ENCODE peak calls at places on chromosomes 12 and 14, in six cellular contexts. One of them, this sample, is unnamed.

GRCh38 chr14:25041484-25041883 is 8.5 kb downstream of the STXBP6 start:
- DNase-seq in AG09319: no peak
- DNase-seq in lower lobe of right lung: no peak
- DNase-seq in ovary: no peak
- DNase-seq in nephron progenitor cell: no peak
- DNase-seq in lower leg skin: no peak
- DNase-seq in this sample: no peak

GRCh38 chr12:59708059-59708458 is 112.2 kb downstream of the SLC16A7 start:
- DNase-seq in AG09319: peak
- DNase-seq in ovary: no peak
- DNase-seq in lower lobe of right lung: no peak
- DNase-seq in lower leg skin: no peak
- DNase-seq in nephron progenitor cell: no peak
- DNase-seq in this sample: no peak

GRCh38 chr12:45215419-45216296 is at the start of gene ANO6:
- DNase-seq in lower leg skin: peak
- DNase-seq in AG09319: no peak
- DNase-seq in lower lobe of right lung: peak
- DNase-seq in nephron progenitor cell: peak
- DNase-seq in ovary: peak
- DNase-seq in this sample: peak

GRCh38 chr12:10614056-10614370 is 604 bp upstream of the MAGOHB start:
- DNase-seq in lower lobe of right lung: no peak
- DNase-seq in AG09319: no peak
- DNase-seq in nephron progenitor cell: no peak
- DNase-seq in lower leg skin: no peak
- DNase-seq in ovary: no peak
- DNase-seq in this sample: no peak

GRCh38 chr14:32372154-32372553 is 43.1 kb downstream of the AKAP6 start:
- DNase-seq in nephron progenitor cell: no peak
- DNase-seq in lower lobe of right lung: no peak
- DNase-seq in AG09319: peak
- DNase-seq in ovary: no peak
- DNase-seq in lower leg skin: no peak
- DNase-seq in this sample: no peak

GRCh38 chr12:113757223-113758002 is 208.7 kb downstream of the RBM19 start:
- DNase-seq in nephron progenitor cell: no peak
- DNase-seq in lower leg skin: no peak
- DNase-seq in ovary: no peak
- DNase-seq in AG09319: no peak
- DNase-seq in lower lobe of right lung: no peak
- DNase-seq in this sample: no peak

GRCh38 chr14:101776315-101776714 is 14.8 kb downstream of the PPP2R5C start:
- DNase-seq in lower lobe of right lung: no peak
- DNase-seq in nephron progenitor cell: no peak
- DNase-seq in AG09319: no peak
- DNase-seq in lower leg skin: no peak
- DNase-seq in ovary: no peak
- DNase-seq in this sample: no peak

GRCh38 chr12:47868552-47869031 is 36.2 kb downstream of the VDR start:
- DNase-seq in nephron progenitor cell: no peak
- DNase-seq in AG09319: no peak
- DNase-seq in lower lobe of right lung: no peak
- DNase-seq in lower leg skin: no peak
- DNase-seq in ovary: no peak
- DNase-seq in this sample: no peak

GRCh38 chr12:93080994-93081809 is 152.1 kb upstream of the EEA1 start:
- DNase-seq in lower leg skin: no peak
- DNase-seq in AG09319: no peak
- DNase-seq in ovary: no peak
- DNase-seq in lower lobe of right lung: no peak
- DNase-seq in nephron progenitor cell: no peak
- DNase-seq in this sample: no peak

GRCh38 chr12:111360325-111360930 is 8.5 kb downstream of the PHETA1 start:
- DNase-seq in nephron progenitor cell: no peak
- DNase-seq in lower lobe of right lung: no peak
- DNase-seq in ovary: no peak
- DNase-seq in lower leg skin: no peak
- DNase-seq in AG09319: no peak
- DNase-seq in this sample: no peak

GRCh38 chr14:91367173-91368171 is 50.1 kb downstream of the CCDC88C start:
- DNase-seq in ovary: no peak
- DNase-seq in lower leg skin: no peak
- DNase-seq in AG09319: no peak
- DNase-seq in lower lobe of right lung: peak
- DNase-seq in nephron progenitor cell: no peak
- DNase-seq in this sample: peak

GRCh38 chr12:111441107-111441928 is 35.6 kb downstream of the SH2B3 start:
- DNase-seq in lower lobe of right lung: no peak
- DNase-seq in lower leg skin: no peak
- DNase-seq in ovary: no peak
- DNase-seq in AG09319: no peak
- DNase-seq in nephron progenitor cell: no peak
- DNase-seq in this sample: no peak

GRCh38 chr12:82866946-82867345 is 180.2 kb downstream of the TMTC2 start:
- DNase-seq in lower lobe of right lung: no peak
- DNase-seq in ovary: no peak
- DNase-seq in lower leg skin: no peak
- DNase-seq in nephron progenitor cell: no peak
- DNase-seq in AG09319: no peak
- DNase-seq in this sample: no peak

GRCh38 chr12:22100952-22101748 is 55.1 kb downstream of the CMAS start:
- DNase-seq in AG09319: no peak
- DNase-seq in ovary: no peak
- DNase-seq in nephron progenitor cell: peak
- DNase-seq in lower leg skin: no peak
- DNase-seq in lower lobe of right lung: no peak
- DNase-seq in this sample: peak

GRCh38 chr12:67909681-67910080 is 79.6 kb upstream of the IFNG-AS1 start:
- DNase-seq in AG09319: no peak
- DNase-seq in nephron progenitor cell: no peak
- DNase-seq in ovary: no peak
- DNase-seq in lower leg skin: no peak
- DNase-seq in lower lobe of right lung: no peak
- DNase-seq in this sample: no peak

GRCh38 chr12:50157259-50157658 is 9.9 kb downstream of the CERS5 start:
- DNase-seq in lower lobe of right lung: no peak
- DNase-seq in AG09319: no peak
- DNase-seq in nephron progenitor cell: no peak
- DNase-seq in ovary: no peak
- DNase-seq in lower leg skin: no peak
- DNase-seq in this sample: no peak

GRCh38 chr12:2944401-2945047 is 14.7 kb upstream of the TEAD4 start:
- DNase-seq in nephron progenitor cell: peak
- DNase-seq in ovary: peak
- DNase-seq in AG09319: no peak
- DNase-seq in lower leg skin: no peak
- DNase-seq in lower lobe of right lung: peak
- DNase-seq in this sample: no peak

GRCh38 chr12:1044697-1045096 is 53.7 kb downstream of the ERC1 start:
- DNase-seq in lower lobe of right lung: no peak
- DNase-seq in ovary: no peak
- DNase-seq in lower leg skin: no peak
- DNase-seq in nephron progenitor cell: no peak
- DNase-seq in AG09319: no peak
- DNase-seq in this sample: no peak

GRCh38 chr12:111448831-111449790 is 43.4 kb downstream of the SH2B3 start:
- DNase-seq in lower leg skin: peak
- DNase-seq in lower lobe of right lung: no peak
- DNase-seq in nephron progenitor cell: no peak
- DNase-seq in AG09319: no peak
- DNase-seq in ovary: no peak
- DNase-seq in this sample: no peak

GRCh38 chr14:65373671-65374039 is 38.9 kb upstream of the FUT8 start:
- DNase-seq in ovary: no peak
- DNase-seq in AG09319: no peak
- DNase-seq in lower leg skin: no peak
- DNase-seq in lower lobe of right lung: no peak
- DNase-seq in nephron progenitor cell: no peak
- DNase-seq in this sample: no peak

GRCh38 chr14:71103662-71104484 is 196.6 kb downstream of the PCNX1 start:
- DNase-seq in AG09319: peak
- DNase-seq in ovary: no peak
- DNase-seq in lower leg skin: no peak
- DNase-seq in nephron progenitor cell: peak
- DNase-seq in lower lobe of right lung: no peak
- DNase-seq in this sample: no peak

GRCh38 chr12:116381240-116381743 is 103.8 kb upstream of the MED13L start:
- DNase-seq in nephron progenitor cell: no peak
- DNase-seq in ovary: no peak
- DNase-seq in lower lobe of right lung: no peak
- DNase-seq in AG09319: no peak
- DNase-seq in lower leg skin: no peak
- DNase-seq in this sample: no peak

GRCh38 chr12:110693731-110694130 is 4.8 kb upstream of the HVCN1 start:
- DNase-seq in lower lobe of right lung: peak
- DNase-seq in AG09319: no peak
- DNase-seq in lower leg skin: peak
- DNase-seq in ovary: no peak
- DNase-seq in nephron progenitor cell: no peak
- DNase-seq in this sample: peak

DNA sequence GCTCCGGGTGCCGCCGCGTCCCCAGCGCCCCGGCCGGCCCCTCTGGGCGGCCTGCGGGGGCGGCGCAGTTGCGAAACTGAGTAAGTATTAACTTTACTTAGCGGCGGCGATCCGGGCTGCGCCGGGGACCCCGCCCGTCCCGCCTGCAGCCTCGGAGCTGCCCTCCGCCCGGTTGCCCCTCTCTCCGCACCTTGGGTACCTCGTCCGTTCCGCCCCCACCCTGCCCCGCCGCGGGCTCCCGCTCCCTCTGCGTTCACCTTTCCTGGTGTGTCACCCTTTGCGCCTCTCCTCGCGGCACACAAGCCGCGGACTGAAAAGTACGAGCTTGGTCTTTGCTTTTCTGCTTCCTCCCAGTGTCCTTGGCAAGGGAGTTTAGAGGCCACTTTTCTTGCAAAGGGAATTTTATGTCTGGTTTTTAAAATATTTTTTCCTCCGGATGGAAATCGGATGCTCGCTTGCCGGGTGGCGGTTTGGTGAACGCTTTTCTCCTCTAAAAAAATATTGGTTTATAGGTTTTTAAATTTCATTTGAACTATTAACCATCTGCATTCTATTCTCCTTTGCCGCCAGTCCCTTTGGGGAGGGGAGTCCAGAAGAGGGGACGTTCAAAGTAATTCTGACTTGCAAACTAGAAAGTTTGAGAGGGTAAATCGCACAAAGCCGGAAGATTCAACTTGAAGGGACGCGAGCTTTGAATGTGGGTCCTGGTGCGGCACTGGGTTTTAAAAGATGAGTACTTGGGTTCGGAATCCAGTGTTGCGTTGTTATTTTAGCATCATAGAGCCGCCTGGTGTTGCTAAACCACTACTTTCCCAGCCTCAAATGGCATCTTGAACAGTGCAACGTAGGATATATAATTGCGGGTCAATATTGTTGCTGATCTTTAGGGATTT is 833 bp downstream of the RASSF8 start:
- DNase-seq in lower lobe of right lung: peak
- DNase-seq in lower leg skin: peak
- DNase-seq in ovary: peak
- DNase-seq in nephron progenitor cell: peak
- DNase-seq in AG09319: peak
- DNase-seq in this sample: no peak
- TF ChIP-seq CTCF in lower lobe of right lung: no peak
- TF ChIP-seq CTCF in lower leg skin: no peak
- TF ChIP-seq CTCF in ovary: no peak
- TF ChIP-seq CTCF in nephron progenitor cell: no peak
- TF ChIP-seq CTCF in AG09319: peak
- TF ChIP-seq CTCF in this sample: no peak

GRCh38 chr12:29844667-29845066 is 60.9 kb upstream of the TMTC1 start:
- DNase-seq in nephron progenitor cell: no peak
- DNase-seq in AG09319: no peak
- DNase-seq in lower lobe of right lung: no peak
- DNase-seq in ovary: no peak
- DNase-seq in lower leg skin: no peak
- DNase-seq in this sample: no peak
- TF ChIP-seq CTCF in nephron progenitor cell: no peak
- TF ChIP-seq CTCF in AG09319: no peak
- TF ChIP-seq CTCF in lower lobe of right lung: no peak
- TF ChIP-seq CTCF in ovary: no peak
- TF ChIP-seq CTCF in lower leg skin: no peak
- TF ChIP-seq CTCF in this sample: no peak

DNA sequence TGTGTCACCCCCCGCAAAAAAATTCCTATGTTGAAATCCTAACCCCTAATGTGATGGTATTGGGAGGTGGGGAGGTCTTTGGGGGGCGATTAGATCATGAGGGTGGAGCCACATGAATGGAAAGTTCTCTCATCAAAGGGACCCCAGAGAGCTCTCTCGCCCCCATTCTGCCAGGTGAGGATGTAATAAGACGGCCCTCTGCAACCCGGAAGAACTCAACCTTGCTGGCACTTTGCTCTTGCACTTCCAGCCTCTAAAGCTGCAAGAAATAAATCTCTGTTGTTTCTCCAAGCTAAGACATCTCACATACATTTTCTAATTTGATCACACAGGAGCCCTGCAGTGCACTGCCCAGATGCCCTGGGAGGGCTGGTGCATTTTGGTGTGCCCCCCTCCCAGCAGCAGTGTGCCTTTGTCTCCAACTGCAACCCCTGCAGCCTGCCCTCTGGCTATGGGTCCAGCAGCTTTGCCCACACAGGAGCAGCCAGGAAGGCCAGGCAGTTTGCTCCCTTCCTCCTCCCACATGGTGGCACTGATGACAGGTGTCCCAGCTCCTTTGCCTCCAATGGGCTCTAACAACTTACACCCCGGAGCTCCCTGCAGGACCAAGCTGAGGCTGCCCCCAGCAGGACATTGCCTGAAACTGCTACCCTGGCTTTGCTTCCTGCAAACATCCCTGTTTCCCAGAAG is 59.3 kb downstream of the C14orf132 start:
- DNase-seq in ovary: no peak
- DNase-seq in lower leg skin: no peak
- DNase-seq in lower lobe of right lung: no peak
- DNase-seq in AG09319: no peak
- DNase-seq in nephron progenitor cell: peak
- DNase-seq in this sample: no peak
- TF ChIP-seq CTCF in ovary: no peak
- TF ChIP-seq CTCF in lower leg skin: no peak
- TF ChIP-seq CTCF in lower lobe of right lung: peak
- TF ChIP-seq CTCF in AG09319: peak
- TF ChIP-seq CTCF in nephron progenitor cell: peak
- TF ChIP-seq CTCF in this sample: no peak

DNA sequence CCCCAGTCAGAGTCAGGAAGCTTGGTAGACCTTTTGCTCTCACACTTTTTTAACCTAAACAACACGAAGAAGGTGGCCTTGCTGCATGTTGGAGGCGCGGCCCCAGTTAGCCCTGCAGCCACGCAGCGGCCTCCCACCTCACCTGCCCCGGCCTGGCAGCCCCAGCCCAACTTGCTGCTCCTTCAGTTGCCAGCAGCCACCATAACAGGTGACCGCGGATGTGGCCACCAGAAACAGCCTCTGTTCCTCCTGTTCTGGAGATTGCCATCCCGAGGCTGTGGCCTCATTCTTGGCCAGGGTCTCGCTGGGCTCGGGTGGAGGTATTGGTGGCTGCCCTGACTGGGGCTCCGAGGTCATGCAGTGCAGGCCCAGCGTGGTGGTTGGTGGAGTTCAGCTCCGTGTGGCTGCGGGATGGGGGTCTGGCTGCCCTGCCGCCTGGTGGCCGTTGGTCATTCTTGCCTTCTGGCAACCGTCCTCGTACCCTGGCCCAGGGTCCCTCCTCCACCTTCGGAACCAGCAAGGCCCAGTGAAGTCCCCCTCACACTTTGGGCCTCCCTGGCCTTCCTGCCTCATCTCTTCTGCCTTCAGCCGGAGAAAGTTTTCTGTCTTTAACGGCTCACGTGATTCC is 20.7 kb upstream of the TEX22 start:
- DNase-seq in lower lobe of right lung: no peak
- DNase-seq in AG09319: no peak
- DNase-seq in ovary: no peak
- DNase-seq in nephron progenitor cell: no peak
- DNase-seq in lower leg skin: no peak
- DNase-seq in this sample: no peak
- TF ChIP-seq CTCF in lower lobe of right lung: no peak
- TF ChIP-seq CTCF in AG09319: no peak
- TF ChIP-seq CTCF in ovary: no peak
- TF ChIP-seq CTCF in nephron progenitor cell: no peak
- TF ChIP-seq CTCF in lower leg skin: no peak
- TF ChIP-seq CTCF in this sample: no peak

This sample was measured in CD14-positive monocyte.